ENCODE peak calls at places on chromosome 10, in five cellular contexts. O is osteoblast; T is HEK293T; W is H4; F is stimulated activated CD8-positive, alpha-beta memory T cell treated with anti-CD3 and anti-CD28 coated beads, Interleukin-12 subunit alpha, Interleukin-12 subunit beta, amount 100 ng/mL, for 4 hours. D is an unnamed sample.
A peak's percentile ranks its signal among the peaks of the same experiment; 100 is the strongest.

GRCh38 chr10:5565671-5566581 is 41.2 kb downstream of the CALML3 start:
- DNase-seq in O (peak; percentile 92), T (no peak), W (no peak), F (no peak), D (peak; percentile 8)

GRCh38 chr10:122617476-122618270 is 57.1 kb downstream of the DMBT1 start:
- DNase-seq in O (no peak), T (no peak), W (no peak), F (no peak), D (no peak)

GRCh38 chr10:693506-693905 is 4.0 kb upstream of the DIP2C start:
- DNase-seq in O (no peak), T (no peak), W (no peak), F (no peak), D (no peak)

GRCh38 chr10:88114368-88114767 is 250.9 kb downstream of the PTEN start:
- DNase-seq in O (no peak), T (peak; percentile 75), W (no peak), F (no peak), D (no peak)

GRCh38 chr10:91006752-91007346 is 86.0 kb upstream of the ANKRD1 start:
- DNase-seq in O (no peak), T (no peak), W (no peak), F (no peak), D (no peak)

GRCh38 chr10:111360260-111360925 is 283.6 kb downstream of the ADRA2A start:
- DNase-seq in O (no peak), T (peak; percentile 58), W (peak; percentile 11), F (no peak), D (peak; percentile 47)

GRCh38 chr10:76202777-76203176 is 771.4 kb downstream of the LRMDA start:
- DNase-seq in O (peak; percentile 82), T (no peak), W (no peak), F (no peak), D (no peak)

GRCh38 chr10:119378737-119379067 is 163.8 kb downstream of the RGS10 start:
- DNase-seq in O (no peak), T (no peak), W (no peak), F (no peak), D (no peak)

GRCh38 chr10:105797234-105797890 is 1156.3 kb downstream of the SORCS3 start:
- DNase-seq in O (no peak), T (peak; percentile 34), W (peak; percentile 57), F (no peak), D (no peak)

GRCh38 chr10:86252051-86252450 is 114.5 kb downstream of the GRID1 start:
- DNase-seq in O (no peak), T (no peak), W (no peak), F (no peak), D (no peak)

GRCh38 chr10:17349717-17350116 is 104.7 kb downstream of the ST8SIA6 start:
- DNase-seq in O (no peak), T (no peak), W (peak; percentile 20), F (no peak), D (no peak)

GRCh38 chr10:28991326-28991725 is 297.5 kb upstream of the LYZL1 start:
- DNase-seq in O (peak; percentile 68), T (no peak), W (peak; percentile 44), F (no peak), D (no peak)

GRCh38 chr10:79446451-79447020 is 1.1 kb upstream of the ZCCHC24 start:
- DNase-seq in O (no peak), T (peak; percentile 59), W (no peak), F (no peak), D (peak; percentile 77)

GRCh38 chr10:6212266-6212640 is 9.5 kb downstream of the PFKFB3 start:
- DNase-seq in O (peak; percentile 52), T (no peak), W (no peak), F (no peak), D (no peak)

GRCh38 chr10:94623572-94623971 is 60.0 kb upstream of the CYP2C18 start:
- DNase-seq in O (no peak), T (no peak), W (no peak), F (no peak), D (no peak)

GRCh38 chr10:80599424-80599847 is 61.7 kb downstream of the SH2D4B start:
- DNase-seq in O (peak; percentile 84), T (peak; percentile 73), W (peak; percentile 64), F (no peak), D (peak; percentile 73)

GRCh38 chr10:5818048-5818331 is 4.8 kb upstream of the GDI2 start:
- DNase-seq in O (no peak), T (no peak), W (no peak), F (no peak), D (no peak)

GRCh38 chr10:96130326-96130758 is 245 bp downstream of the ZNF518A start:
- DNase-seq in O (peak; percentile 88), T (peak; percentile 73), W (peak; percentile 34), F (peak; percentile 60), D (peak; percentile 83)

GRCh38 chr10:112815238-112816032 is 134.6 kb upstream of the TCF7L2 start:
- DNase-seq in O (peak; percentile 89), T (no peak), W (peak; percentile 27), F (no peak), D (no peak)

GRCh38 chr10:22651276-22651980 is 63.0 kb downstream of the PIP4K2A start:
- DNase-seq in O (no peak), T (no peak), W (no peak), F (no peak), D (no peak)

GRCh38 chr10:52256832-52257691 is 57.0 kb upstream of the DKK1 start:
- DNase-seq in O (no peak), T (no peak), W (no peak), F (no peak), D (no peak)

GRCh38 chr10:70898687-70899086 is 10.3 kb upstream of the PCBD1 start:
- DNase-seq in O (peak; percentile 69), T (no peak), W (no peak), F (no peak), D (no peak)

GRCh38 chr10:62779487-62780248 is 24.9 kb upstream of the ADO start:
- DNase-seq in O (no peak), T (no peak), W (no peak), F (peak; percentile 76), D (no peak)

GRCh38 chr10:74898201-74898976 is 72.0 kb downstream of the KAT6B start:
- DNase-seq in O (no peak), T (no peak), W (no peak), F (no peak), D (no peak)

GRCh38 chr10:82390866-82391658 is 516.1 kb downstream of the NRG3 start:
- DNase-seq in O (no peak), T (no peak), W (peak; percentile 13), F (no peak), D (no peak)